ENCODE peak calls at places on chromosomes 3 and 15, in four cellular contexts. M is sigmoid colon, K is GM06990, E is tibial nerve. Z is an unnamed sample.

GRCh38 chr3:25338158-25338725 is 89.8 kb upstream of the RARB start:
- DNase-seq in M (no peak), E (no peak), K (no peak), Z (no peak)

GRCh38 chr3:23663246-23663645 is 142.5 kb upstream of the UBE2E1 start:
- DNase-seq in K (no peak), E (no peak), M (peak), Z (no peak)

GRCh38 chr3:168952551-168952950 is 711.0 kb downstream of the MECOM start:
- DNase-seq in E (no peak), M (no peak), K (no peak), Z (no peak)

GRCh38 chr3:165206454-165207266 is 10.5 kb upstream of the SLITRK3 start:
- DNase-seq in M (peak), K (peak), E (peak), Z (peak)

GRCh38 chr3:77835916-77836315 is 796.0 kb downstream of the ROBO2 start:
- DNase-seq in M (no peak), E (no peak), K (no peak), Z (no peak)

GRCh38 chr3:70849911-70850699 is 537.7 kb upstream of the MDFIC2 start:
- DNase-seq in M (peak), E (no peak), K (no peak), Z (no peak)

GRCh38 chr3:129230311-129231019 is 18.9 kb upstream of the COPG1 start:
- DNase-seq in K (no peak), E (no peak), M (no peak), Z (no peak)

GRCh38 chr3:102142379-102143058 is 292.3 kb upstream of the ZPLD1 start:
- DNase-seq in M (no peak), E (no peak), K (no peak), Z (no peak)

GRCh38 chr15:45855907-45856579 is 221.2 kb downstream of the SQOR start:
- DNase-seq in K (no peak), M (no peak), E (no peak), Z (no peak)

GRCh38 chr3:69032137-69032536 is 18.7 kb upstream of the EOGT start:
- DNase-seq in E (no peak), K (no peak), M (no peak), Z (no peak)

GRCh38 chr3:141279074-141279945 is 47.7 kb downstream of the PXYLP1 start:
- DNase-seq in E (no peak), M (no peak), K (no peak), Z (peak)

GRCh38 chr15:79265167-79265566 is 17.4 kb upstream of the ANKRD34C start:
- DNase-seq in E (no peak), K (no peak), M (no peak), Z (no peak)

GRCh38 chr3:9308298-9308990 is 54.4 kb upstream of the THUMPD3 start:
- DNase-seq in E (no peak), K (no peak), M (no peak), Z (no peak)

GRCh38 chr3:20930034-20930433 is 744.0 kb upstream of the SGO1 start:
- DNase-seq in E (no peak), M (no peak), K (no peak), Z (no peak)
- TF ChIP-seq CTCF in E (no peak), M (no peak), K (peak), Z (peak)

GRCh38 chr15:74630284-74631086 is 14.8 kb downstream of the CLK3 start:
- DNase-seq in E (no peak), M (no peak), K (no peak), Z (no peak)
- TF ChIP-seq CTCF in E (no peak), M (no peak), K (no peak), Z (no peak)

GRCh38 chr15:52334491-52335160 is 39.0 kb upstream of the MYO5C start:
- DNase-seq in M (no peak), E (no peak), K (no peak), Z (no peak)

GRCh38 chr15:52337198-52337853 is 41.7 kb upstream of the MYO5C start:
- DNase-seq in E (no peak), K (no peak), M (no peak), Z (no peak)

GRCh38 chr15:52338891-52339290 is 43.3 kb upstream of the MYO5C start:
- DNase-seq in K (no peak), E (no peak), M (no peak), Z (no peak)

GRCh38 chr15:52337961-52338535 is 42.4 kb upstream of the MYO5C start:
- DNase-seq in K (no peak), M (no peak), E (no peak), Z (no peak)

GRCh38 chr15:52336530-52336929 is 40.9 kb upstream of the MYO5C start:
- DNase-seq in K (no peak), M (no peak), E (no peak), Z (no peak)
- TF ChIP-seq CTCF in K (peak), M (no peak), E (no peak), Z (no peak)

GRCh38 chr3:54780336-54780735 is 147.5 kb downstream of the LRTM1 start:
- DNase-seq in K (no peak), M (no peak), E (no peak), Z (no peak)

GRCh38 chr3:54784021-54784420 is 143.8 kb downstream of the LRTM1 start:
- DNase-seq in E (no peak), K (no peak), M (no peak), Z (no peak)

GRCh38 chr3:54783611-54784010 is 144.2 kb downstream of the LRTM1 start:
- DNase-seq in E (no peak), K (no peak), M (no peak), Z (no peak)

GRCh38 chr3:54785976-54786375 is 141.9 kb downstream of the LRTM1 start:
- DNase-seq in E (no peak), M (no peak), K (no peak), Z (no peak)

DNA sequence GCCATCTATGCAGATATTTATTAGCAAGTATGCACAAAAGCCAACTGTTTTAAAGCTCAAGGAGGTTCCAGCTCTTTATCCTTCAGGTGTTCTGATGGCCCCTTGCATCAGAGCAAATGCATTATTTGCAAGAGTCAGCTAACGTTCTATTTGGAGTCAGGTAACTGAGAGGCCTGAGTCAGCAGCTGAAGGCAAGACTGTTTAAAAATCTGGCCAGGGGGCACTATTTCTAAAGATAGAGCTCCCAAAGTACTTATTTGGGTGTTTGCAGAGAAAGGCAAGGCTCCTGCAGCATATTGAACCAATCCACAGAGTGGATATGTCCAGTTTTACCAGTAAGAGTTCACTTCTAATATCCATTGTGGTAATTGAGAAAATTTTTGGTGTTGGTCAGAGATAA is 146.1 kb downstream of the LRTM1 start:
- DNase-seq in K (no peak), E (no peak), M (no peak), Z (no peak)
- TF ChIP-seq CTCF in K (no peak), E (no peak), M (no peak), Z (no peak)

DNA sequence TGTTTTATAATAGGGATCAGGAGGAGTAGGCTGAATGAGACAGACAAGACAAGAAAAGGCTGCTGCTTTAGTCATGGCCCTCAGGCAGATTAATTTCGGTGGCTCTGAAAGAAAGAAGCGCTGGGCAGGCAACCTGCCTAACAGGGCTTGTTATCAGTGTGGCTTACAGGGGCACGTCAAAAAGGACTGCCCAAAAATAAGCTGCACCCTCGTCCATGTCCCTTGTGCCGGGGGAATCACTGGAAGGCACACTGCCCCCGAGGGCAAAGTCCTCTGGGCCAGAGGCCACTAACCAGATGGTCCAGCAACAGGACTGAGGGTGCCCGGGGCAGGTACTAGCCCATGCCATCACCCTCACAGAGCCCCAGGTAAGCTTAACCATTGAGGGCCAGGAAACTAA is 188.5 kb downstream of the IGSF11 start:
- DNase-seq in M (no peak), E (no peak), K (no peak), Z (no peak)
- TF ChIP-seq CTCF in M (no peak), E (no peak), K (no peak), Z (no peak)

DNA sequence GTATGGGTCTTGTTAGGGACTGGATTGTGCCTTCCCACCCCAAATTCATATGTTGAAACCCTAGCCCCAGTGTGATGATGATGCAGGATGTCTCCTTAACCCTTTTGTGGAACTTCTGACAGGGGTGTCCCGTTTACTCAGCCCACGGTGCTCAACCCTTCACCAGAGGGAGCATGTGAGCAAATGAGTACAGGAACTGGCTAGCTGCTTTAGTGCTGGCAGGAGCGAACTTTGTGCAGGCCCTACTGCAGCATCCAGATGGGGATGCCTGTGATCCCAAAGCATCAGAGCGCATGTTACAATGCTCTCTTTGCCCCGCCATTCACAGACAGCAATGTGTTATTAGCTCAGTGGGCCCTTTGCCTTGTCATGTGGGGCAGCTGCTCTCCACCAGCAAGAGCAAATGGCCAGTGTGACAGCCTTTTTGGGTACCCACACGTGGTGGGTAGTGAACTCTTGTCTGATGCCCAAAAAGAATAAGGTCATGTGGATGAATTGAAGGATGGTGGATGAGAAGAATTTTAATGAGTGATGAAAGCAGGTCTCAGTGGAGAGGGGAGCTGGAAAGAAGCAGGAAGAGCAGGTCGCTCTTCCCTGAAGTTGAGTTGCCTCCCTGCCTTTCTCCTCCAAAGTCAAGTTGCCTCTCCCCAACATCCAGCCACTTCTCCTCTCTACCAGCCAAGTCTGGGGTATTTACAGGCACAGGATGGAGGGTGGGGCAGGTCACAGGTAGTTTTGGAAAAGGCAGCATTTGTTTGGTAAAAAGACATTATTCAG is 63.3 kb upstream of the STRIT1 start:
- DNase-seq in E (no peak), K (no peak), M (no peak), Z (no peak)
- TF ChIP-seq CTCF in E (no peak), K (peak), M (no peak), Z (no peak)

DNA sequence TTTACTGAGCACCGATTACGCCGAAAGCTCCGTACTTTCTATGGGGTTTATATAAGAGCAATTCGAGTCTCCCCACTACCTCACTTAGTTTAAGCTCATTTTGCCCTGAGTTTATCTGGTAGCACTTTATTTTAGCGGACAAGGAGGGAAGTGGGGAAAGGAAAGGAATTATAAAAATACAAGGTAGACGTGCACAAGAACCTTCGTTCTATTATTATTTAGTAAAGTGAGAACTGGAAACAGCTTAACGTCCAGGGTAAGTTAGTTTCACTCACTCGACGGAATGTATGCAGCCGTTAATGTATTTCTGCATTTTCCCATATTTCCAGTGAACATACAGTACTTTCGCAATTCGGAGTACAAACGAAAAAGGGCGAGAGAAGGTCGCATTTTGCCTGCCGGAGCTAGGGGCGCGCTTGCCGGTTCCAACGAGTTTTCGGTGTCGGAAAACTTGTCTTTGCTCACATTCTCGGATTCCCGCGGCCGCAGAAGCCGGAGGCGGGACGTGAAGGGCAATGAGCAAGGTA is 1.2 kb upstream of the STT3B start:
- DNase-seq in M (no peak), E (no peak), K (no peak), Z (no peak)
- TF ChIP-seq CTCF in M (no peak), E (no peak), K (peak), Z (peak)

GRCh38 chr3:61372723-61373122 is 121.5 kb upstream of the FHIT start:
- DNase-seq in E (no peak), K (no peak), M (no peak), Z (no peak)

DNA sequence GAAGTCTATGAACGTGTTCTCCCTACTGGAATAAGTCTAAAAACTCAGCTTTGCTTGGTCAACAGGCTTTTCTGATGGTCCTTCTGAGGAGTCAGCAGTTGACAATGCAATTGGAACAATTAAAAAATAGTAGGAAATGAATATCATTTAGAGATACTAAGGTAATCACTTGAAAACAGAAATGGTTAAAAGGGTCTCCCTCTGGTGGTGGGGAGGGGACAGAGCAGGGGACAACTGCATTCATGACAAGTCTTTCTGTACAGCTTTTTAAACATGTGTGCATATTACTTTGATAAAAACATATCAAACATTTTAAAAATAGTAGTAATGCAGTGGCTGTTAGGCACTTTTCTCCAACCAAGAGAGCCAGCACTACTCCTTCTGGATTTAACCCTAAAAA is 119.9 kb upstream of the FHIT start:
- DNase-seq in K (no peak), E (no peak), M (no peak), Z (peak)
- TF ChIP-seq CTCF in K (peak), E (no peak), M (no peak), Z (peak)

GRCh38 chr15:75193976-75194375 is 7.7 kb upstream of the C15orf39 start:
- DNase-seq in E (no peak), K (no peak), M (no peak), Z (no peak)

GRCh38 chr15:75192307-75192706 is 9.4 kb upstream of the C15orf39 start:
- DNase-seq in K (no peak), M (no peak), E (no peak), Z (no peak)

GRCh38 chr15:75194397-75194796 is 7.3 kb upstream of the C15orf39 start:
- DNase-seq in E (no peak), M (no peak), K (no peak), Z (no peak)

GRCh38 chr15:75195122-75195765 is 6.4 kb upstream of the C15orf39 start:
- DNase-seq in M (no peak), K (no peak), E (no peak), Z (no peak)

GRCh38 chr15:75193272-75193671 is 8.4 kb upstream of the C15orf39 start:
- DNase-seq in M (no peak), E (no peak), K (no peak), Z (no peak)
- TF ChIP-seq CTCF in M (no peak), E (no peak), K (no peak), Z (no peak)

DNA sequence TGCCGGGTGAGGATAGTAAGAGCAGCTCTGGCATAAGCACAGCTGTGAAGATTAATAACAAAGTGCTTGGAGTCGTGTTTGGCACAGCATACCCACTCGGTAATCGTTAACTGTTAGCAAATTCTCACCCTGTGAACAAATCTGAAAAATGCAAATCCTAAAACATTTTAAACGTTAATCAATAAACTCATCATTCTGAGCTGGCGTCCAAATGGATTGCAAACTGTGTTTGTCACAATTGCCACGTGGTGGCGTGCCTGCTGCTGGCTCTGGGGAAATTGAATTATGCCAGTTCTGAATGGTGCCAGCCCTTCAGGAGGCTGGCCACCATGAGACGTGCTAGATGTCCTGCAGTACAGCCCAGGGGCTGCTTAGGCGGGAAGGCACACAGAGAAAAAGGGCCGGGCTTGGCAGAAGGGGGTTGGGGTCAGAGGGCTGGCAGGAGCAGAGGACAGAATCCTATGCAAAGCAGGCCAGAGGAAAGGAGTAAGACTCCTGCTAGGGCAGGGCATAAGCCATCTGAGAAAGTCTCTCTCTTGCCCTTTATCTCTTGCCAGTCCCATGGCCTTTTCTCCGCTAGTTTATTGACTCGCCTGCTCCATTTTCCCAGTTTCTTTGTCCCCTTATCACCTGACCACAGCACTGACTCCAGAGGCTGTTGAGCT is 22.1 kb upstream of the POLG start:
- DNase-seq in K (no peak), E (no peak), M (no peak), Z (no peak)
- TF ChIP-seq CTCF in K (peak), E (no peak), M (no peak), Z (peak)

Z was measured in GM10248.